ENCODE peak calls at places on chromosomes 3 and 15, in five cellular contexts. Q is naive thymus-derived CD8-positive, alpha-beta T cell; Y is mucosa of gallbladder; F is cardiac fibroblast; V is GM04504. I is an unnamed sample.
A peak's percentile ranks its signal among the peaks of the same experiment; 100 is the strongest.

GRCh38 chr3:16067837-16068471 is 106.5 kb upstream of the GALNT15 start:
- DNase-seq in F (no peak), Q (no peak), V (peak; percentile 89), Y (no peak), I (peak; percentile 92)

GRCh38 chr15:92617197-92618037 is 38.2 kb downstream of the FAM174B start:
- DNase-seq in V (no peak), Y (peak; percentile 82), F (peak; percentile 92), Q (no peak), I (peak; percentile 40)

GRCh38 chr3:197730200-197730599 is 6.5 kb downstream of the RUBCN start:
- DNase-seq in V (no peak), Q (no peak), Y (no peak), F (peak; percentile 66), I (peak; percentile 52)

GRCh38 chr15:63915888-63916731 is 82.4 kb upstream of the HERC1 start:
- DNase-seq in Y (no peak), Q (no peak), F (peak; percentile 55), V (no peak), I (no peak)

GRCh38 chr3:133742351-133743091 is 3.7 kb upstream of the TF start:
- DNase-seq in Y (no peak), V (no peak), F (peak; percentile 38), Q (no peak), I (peak; percentile 5)

GRCh38 chr3:15347104-15347736 is 14.8 kb upstream of the SH3BP5 start:
- DNase-seq in V (no peak), Q (no peak), F (no peak), Y (no peak), I (peak; percentile 37)

GRCh38 chr3:119333773-119334492 is 39.8 kb downstream of the ARHGAP31 start:
- DNase-seq in Q (no peak), V (no peak), Y (no peak), F (no peak), I (no peak)

GRCh38 chr15:78155355-78155939 is 6.3 kb downstream of the IDH3A start:
- DNase-seq in F (no peak), Q (no peak), Y (no peak), V (no peak), I (no peak)

GRCh38 chr15:38069001-38069400 is 134.6 kb downstream of the TMCO5A start:
- DNase-seq in Y (no peak), V (peak; percentile 52), Q (no peak), F (peak; percentile 72), I (peak; percentile 78)

GRCh38 chr3:106880206-106880605 is 497.0 kb upstream of the CCDC54 start:
- DNase-seq in V (no peak), F (no peak), Q (no peak), Y (no peak), I (no peak)

GRCh38 chr3:38992117-38992779 is 59.5 kb downstream of the SCN11A start:
- DNase-seq in Q (no peak), F (peak; percentile 34), V (peak; percentile 27), Y (no peak), I (no peak)

GRCh38 chr3:119463171-119464169 is at the start of gene TMEM39A:
- DNase-seq in V (peak; percentile 96), F (peak; percentile 98), Y (peak; percentile 99), Q (peak; percentile 99), I (peak; percentile 92)

GRCh38 chr3:81914254-81914653 is 152.8 kb upstream of the GBE1 start:
- DNase-seq in Y (no peak), V (no peak), F (no peak), Q (no peak), I (no peak)

I was measured in PC-9.